ENCODE peak calls at places on chromosomes 7 and 10, in five cellular contexts. One of them, this sample, is unnamed. For H3K4me1, the result is how much of the 10 kb centered on the place peaks cover.

GRCh38 chr7:24406053-24406561 is 122.1 kb downstream of the NPY start:
- DNase-seq in left lung: no peak
- DNase-seq in upper lobe of left lung: no peak
- DNase-seq in tibial artery: no peak
- DNase-seq in fibroblast of lung: no peak
- DNase-seq in this sample: no peak

GRCh38 chr7:6385110-6385792 is 62.5 kb downstream of the DAGLB start:
- DNase-seq in left lung: no peak
- DNase-seq in upper lobe of left lung: no peak
- DNase-seq in tibial artery: no peak
- DNase-seq in fibroblast of lung: peak
- DNase-seq in this sample: no peak

GRCh38 chr7:82528577-82529305 is 85.2 kb upstream of the CACNA2D1 start:
- DNase-seq in left lung: no peak
- DNase-seq in upper lobe of left lung: no peak
- DNase-seq in tibial artery: no peak
- DNase-seq in fibroblast of lung: no peak
- DNase-seq in this sample: no peak

GRCh38 chr10:126049741-126050140 is 153.4 kb downstream of the FANK1 start:
- DNase-seq in left lung: no peak
- DNase-seq in upper lobe of left lung: no peak
- DNase-seq in tibial artery: peak
- DNase-seq in fibroblast of lung: peak
- DNase-seq in this sample: no peak

GRCh38 chr7:151542606-151543130 is 23.0 kb upstream of the RHEB start:
- DNase-seq in left lung: no peak
- DNase-seq in upper lobe of left lung: no peak
- DNase-seq in tibial artery: no peak
- DNase-seq in fibroblast of lung: no peak
- DNase-seq in this sample: no peak

GRCh38 chr10:62424026-62424425 is 49.9 kb downstream of the ZNF365 start:
- DNase-seq in left lung: no peak
- DNase-seq in upper lobe of left lung: no peak
- DNase-seq in tibial artery: no peak
- DNase-seq in fibroblast of lung: peak
- DNase-seq in this sample: no peak

GRCh38 chr7:83794834-83795233 is 145.9 kb upstream of the SEMA3E start:
- DNase-seq in left lung: no peak
- DNase-seq in upper lobe of left lung: no peak
- DNase-seq in tibial artery: no peak
- DNase-seq in fibroblast of lung: no peak
- DNase-seq in this sample: no peak

GRCh38 chr10:103491729-103492364 is 1.7 kb upstream of the NEURL1 start:
- DNase-seq in left lung: peak
- DNase-seq in upper lobe of left lung: no peak
- DNase-seq in tibial artery: no peak
- DNase-seq in fibroblast of lung: peak
- DNase-seq in this sample: no peak

GRCh38 chr10:12656518-12657142 is 307.3 kb downstream of the CAMK1D start:
- DNase-seq in left lung: no peak
- DNase-seq in upper lobe of left lung: no peak
- DNase-seq in tibial artery: no peak
- DNase-seq in fibroblast of lung: peak
- DNase-seq in this sample: no peak

GRCh38 chr7:47535704-47536628 is 45.9 kb downstream of the TNS3 start:
- DNase-seq in left lung: peak
- DNase-seq in upper lobe of left lung: no peak
- DNase-seq in tibial artery: no peak
- DNase-seq in fibroblast of lung: no peak
- DNase-seq in this sample: no peak

GRCh38 chr10:49690673-49691356 is 11.4 kb downstream of the C10orf53 start:
- DNase-seq in left lung: no peak
- DNase-seq in upper lobe of left lung: no peak
- DNase-seq in tibial artery: no peak
- DNase-seq in fibroblast of lung: no peak
- DNase-seq in this sample: no peak

GRCh38 chr7:98616381-98617050 is 569 bp upstream of the NPTX2 start:
- DNase-seq in left lung: no peak
- DNase-seq in upper lobe of left lung: peak
- DNase-seq in tibial artery: no peak
- DNase-seq in fibroblast of lung: no peak
- DNase-seq in this sample: no peak

GRCh38 chr10:71244638-71245419 is 32.5 kb downstream of the UNC5B start:
- DNase-seq in left lung: no peak
- DNase-seq in upper lobe of left lung: peak
- DNase-seq in tibial artery: peak
- DNase-seq in fibroblast of lung: peak
- DNase-seq in this sample: no peak

GRCh38 chr10:49096890-49097445 is 18.4 kb downstream of the VSTM4 start:
- DNase-seq in left lung: no peak
- DNase-seq in upper lobe of left lung: no peak
- DNase-seq in tibial artery: no peak
- DNase-seq in fibroblast of lung: no peak
- DNase-seq in this sample: no peak

GRCh38 chr10:110414563-110415309 is 83.0 kb upstream of the DUSP5 start:
- DNase-seq in left lung: no peak
- DNase-seq in upper lobe of left lung: no peak
- DNase-seq in tibial artery: no peak
- DNase-seq in fibroblast of lung: no peak
- DNase-seq in this sample: peak

GRCh38 chr10:110413903-110414562 is 83.7 kb upstream of the DUSP5 start:
- DNase-seq in left lung: no peak
- DNase-seq in upper lobe of left lung: no peak
- DNase-seq in tibial artery: no peak
- DNase-seq in fibroblast of lung: no peak
- DNase-seq in this sample: no peak

GRCh38 chr10:110416776-110417732 is 80.7 kb upstream of the DUSP5 start:
- DNase-seq in left lung: peak
- DNase-seq in upper lobe of left lung: no peak
- DNase-seq in tibial artery: no peak
- DNase-seq in fibroblast of lung: no peak
- DNase-seq in this sample: no peak

GRCh38 chr10:110413049-110413783 is 84.5 kb upstream of the DUSP5 start:
- DNase-seq in left lung: no peak
- DNase-seq in upper lobe of left lung: no peak
- DNase-seq in tibial artery: no peak
- DNase-seq in fibroblast of lung: no peak
- DNase-seq in this sample: no peak

GRCh38 chr10:110415809-110416208 is 81.9 kb upstream of the DUSP5 start:
- DNase-seq in left lung: no peak
- DNase-seq in upper lobe of left lung: no peak
- DNase-seq in tibial artery: no peak
- DNase-seq in fibroblast of lung: no peak
- DNase-seq in this sample: no peak
- H3K4me1 ChIP-seq in left lung: under half
- H3K4me1 ChIP-seq in upper lobe of left lung: under half
- H3K4me1 ChIP-seq in tibial artery: under half
- H3K4me1 ChIP-seq in fibroblast of lung: under half
- H3K4me1 ChIP-seq in this sample: half or more

DNA sequence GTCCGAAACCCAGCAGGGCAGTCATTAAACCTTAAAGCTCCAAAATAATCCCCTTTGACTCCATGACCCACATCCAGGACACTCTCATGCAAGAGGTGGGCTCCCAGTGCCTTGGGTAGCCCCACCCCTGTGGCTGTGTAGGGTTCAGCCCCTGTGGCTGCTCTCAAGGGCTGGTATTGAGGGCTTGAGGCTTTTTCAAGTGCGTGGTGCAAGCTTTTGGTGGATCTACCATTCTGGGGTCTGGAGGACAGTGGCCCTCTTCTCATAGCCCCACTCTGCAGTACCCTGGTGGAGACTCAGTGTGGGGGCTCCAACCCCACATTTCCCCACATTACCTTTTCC is 50.5 kb downstream of the RSBN1L start:
- DNase-seq in left lung: no peak
- DNase-seq in upper lobe of left lung: no peak
- DNase-seq in tibial artery: no peak
- DNase-seq in fibroblast of lung: no peak
- DNase-seq in this sample: no peak
- H3K27ac ChIP-seq in left lung: no peak
- H3K27ac ChIP-seq in upper lobe of left lung: no peak
- H3K27ac ChIP-seq in tibial artery: no peak
- H3K27ac ChIP-seq in fibroblast of lung: no peak
- H3K27ac ChIP-seq in this sample: no peak

GRCh38 chr7:112080974-112081373 is 125.2 kb downstream of the DOCK4 start:
- DNase-seq in left lung: no peak
- DNase-seq in upper lobe of left lung: no peak
- DNase-seq in tibial artery: peak
- DNase-seq in fibroblast of lung: peak
- DNase-seq in this sample: no peak
- H3K4me1 ChIP-seq in left lung: under half
- H3K4me1 ChIP-seq in upper lobe of left lung: under half
- H3K4me1 ChIP-seq in tibial artery: under half
- H3K4me1 ChIP-seq in fibroblast of lung: under half
- H3K4me1 ChIP-seq in this sample: under half

GRCh38 chr7:23098029-23098428 is 7.6 kb upstream of the KLHL7 start:
- DNase-seq in left lung: peak
- DNase-seq in upper lobe of left lung: peak
- DNase-seq in tibial artery: no peak
- DNase-seq in fibroblast of lung: no peak
- DNase-seq in this sample: no peak

GRCh38 chr7:23098460-23098859 is 7.1 kb upstream of the KLHL7 start:
- DNase-seq in left lung: no peak
- DNase-seq in upper lobe of left lung: no peak
- DNase-seq in tibial artery: no peak
- DNase-seq in fibroblast of lung: no peak
- DNase-seq in this sample: no peak

GRCh38 chr7:23093111-23093510 is 12.5 kb upstream of the KLHL7 start:
- DNase-seq in left lung: no peak
- DNase-seq in upper lobe of left lung: no peak
- DNase-seq in tibial artery: no peak
- DNase-seq in fibroblast of lung: no peak
- DNase-seq in this sample: no peak

DNA sequence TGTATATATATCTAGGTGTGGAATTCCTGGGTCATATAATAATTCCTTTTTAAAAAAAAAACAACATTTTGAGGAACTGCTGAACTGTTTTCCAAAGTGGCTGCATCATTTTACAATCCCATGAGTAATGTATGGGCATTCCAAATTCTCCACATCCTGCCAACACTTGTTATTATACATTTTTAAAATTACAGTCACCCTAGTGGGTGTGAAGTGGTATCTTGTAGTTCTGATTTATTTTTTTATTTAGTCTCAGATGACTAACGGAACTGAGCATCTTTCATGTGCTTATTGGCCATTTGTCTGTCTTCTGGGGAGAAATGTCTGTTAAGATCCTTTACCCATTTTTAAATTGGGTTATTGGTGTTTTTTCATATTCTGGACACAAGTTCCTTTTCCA is 12.0 kb upstream of the KLHL7 start:
- DNase-seq in left lung: no peak
- DNase-seq in upper lobe of left lung: no peak
- DNase-seq in tibial artery: no peak
- DNase-seq in fibroblast of lung: no peak
- DNase-seq in this sample: no peak
- H3K27ac ChIP-seq in left lung: no peak
- H3K27ac ChIP-seq in upper lobe of left lung: no peak
- H3K27ac ChIP-seq in tibial artery: no peak
- H3K27ac ChIP-seq in fibroblast of lung: no peak
- H3K27ac ChIP-seq in this sample: peak

GRCh38 chr7:105678811-105679495 is 97.7 kb upstream of the EFCAB10 start:
- DNase-seq in left lung: peak
- DNase-seq in upper lobe of left lung: peak
- DNase-seq in tibial artery: peak
- DNase-seq in fibroblast of lung: peak
- DNase-seq in this sample: no peak
- H3K4me1 ChIP-seq in left lung: under half
- H3K4me1 ChIP-seq in upper lobe of left lung: under half
- H3K4me1 ChIP-seq in tibial artery: under half
- H3K4me1 ChIP-seq in fibroblast of lung: under half
- H3K4me1 ChIP-seq in this sample: under half

GRCh38 chr7:11710392-11710791 is 121.6 kb downstream of the THSD7A start:
- DNase-seq in left lung: no peak
- DNase-seq in upper lobe of left lung: no peak
- DNase-seq in tibial artery: no peak
- DNase-seq in fibroblast of lung: no peak
- DNase-seq in this sample: no peak
- H3K27ac ChIP-seq in left lung: no peak
- H3K27ac ChIP-seq in upper lobe of left lung: no peak
- H3K27ac ChIP-seq in tibial artery: no peak
- H3K27ac ChIP-seq in fibroblast of lung: no peak
- H3K27ac ChIP-seq in this sample: no peak